ENCODE peak calls at places on chromosomes 11 and 22, in six cellular contexts. A, T, C, N, H and L are unnamed samples.

GRCh38 chr11:41457216-41458014 is 2.0 kb downstream of the LRRC4C start:
- DNase-seq in A (no peak), T (no peak), C (no peak), N (no peak), H (no peak), L (no peak)

GRCh38 chr11:35619754-35620640 is 1.7 kb downstream of the FJX1 start:
- DNase-seq in A (peak), T (no peak), C (peak), N (peak), H (peak), L (peak)

GRCh38 chr11:44264126-44264749 is 45.7 kb downstream of the ALX4 start:
- DNase-seq in A (no peak), T (no peak), C (no peak), N (no peak), H (no peak), L (no peak)

GRCh38 chr11:72293910-72294533 is 50.0 kb upstream of the PHOX2A start:
- DNase-seq in A (no peak), T (no peak), C (no peak), N (no peak), H (no peak), L (no peak)

GRCh38 chr11:63906585-63906984 is 10.4 kb downstream of the RCOR2 start:
- DNase-seq in A (peak), T (no peak), C (no peak), N (peak), H (no peak), L (no peak)

GRCh38 chr11:62676698-62677097 is 2.2 kb downstream of the UBXN1 start:
- DNase-seq in A (no peak), T (no peak), C (no peak), N (no peak), H (no peak), L (no peak)

GRCh38 chr22:40426671-40427070 is 56.3 kb downstream of the SGSM3 start:
- DNase-seq in A (peak), T (no peak), C (no peak), N (no peak), H (peak), L (no peak)

GRCh38 chr11:61082161-61082870 is 20.0 kb upstream of the CD5 start:
- DNase-seq in A (no peak), T (no peak), C (no peak), N (no peak), H (no peak), L (no peak)

GRCh38 chr22:21593406-21594232 is 26.1 kb downstream of the UBE2L3 start:
- DNase-seq in A (no peak), T (no peak), C (no peak), N (peak), H (no peak), L (peak)

GRCh38 chr11:102157219-102157618 is 47.0 kb downstream of the YAP1 start:
- DNase-seq in A (peak), T (no peak), C (no peak), N (no peak), H (peak), L (no peak)

GRCh38 chr11:60717956-60718355 is 6.6 kb upstream of the MS4A18 start:
- DNase-seq in A (no peak), T (no peak), C (no peak), N (no peak), H (no peak), L (no peak)

GRCh38 chr11:125132586-125132985 is 21.2 kb upstream of the TMEM218 start:
- DNase-seq in A (peak), T (no peak), C (no peak), N (no peak), H (no peak), L (no peak)

GRCh38 chr11:92828576-92828975 is 140.9 kb upstream of the MTNR1B start:
- DNase-seq in A (no peak), T (no peak), C (peak), N (peak), H (no peak), L (no peak)

GRCh38 chr11:119404872-119405271 is 18.1 kb downstream of the THY1 start:
- DNase-seq in A (no peak), T (no peak), C (no peak), N (no peak), H (no peak), L (no peak)

GRCh38 chr11:66333896-66334604 is 2.2 kb downstream of the RIN1 start:
- DNase-seq in A (no peak), T (no peak), C (no peak), N (no peak), H (no peak), L (no peak)

GRCh38 chr11:8372641-8373381 is 109.1 kb upstream of the LMO1 start:
- DNase-seq in A (no peak), T (no peak), C (no peak), N (no peak), H (no peak), L (no peak)

GRCh38 chr22:42797021-42797420 is 60.1 kb downstream of the ARFGAP3 start:
- DNase-seq in A (peak), T (no peak), C (no peak), N (no peak), H (no peak), L (no peak)

GRCh38 chr11:27716850-27717249 is 16.6 kb upstream of the BDNF start:
- DNase-seq in A (peak), T (no peak), C (no peak), N (peak), H (peak), L (no peak)

GRCh38 chr11:46390331-46391171 is 1.0 kb downstream of the CHRM4 start:
- DNase-seq in A (no peak), T (no peak), C (no peak), N (no peak), H (peak), L (peak)

GRCh38 chr11:76800466-76801200 is 17.5 kb downstream of the TSKU start:
- DNase-seq in A (no peak), T (no peak), C (no peak), N (no peak), H (no peak), L (peak)

GRCh38 chr11:73361953-73362776 is 14.0 kb upstream of the RELT start:
- DNase-seq in A (no peak), T (peak), C (peak), N (peak), H (no peak), L (peak)

GRCh38 chr11:45590743-45591142 is 74.7 kb downstream of the CHST1 start:
- DNase-seq in A (no peak), T (no peak), C (no peak), N (no peak), H (no peak), L (no peak)

GRCh38 chr11:112620621-112621394 is 340.4 kb upstream of the NCAM1 start:
- DNase-seq in A (no peak), T (no peak), C (no peak), N (peak), H (peak), L (no peak)

GRCh38 chr11:112617089-112617407 is 344.2 kb upstream of the NCAM1 start:
- DNase-seq in A (no peak), T (no peak), C (no peak), N (no peak), H (no peak), L (no peak)

GRCh38 chr11:112616292-112617088 is 344.7 kb upstream of the NCAM1 start:
- DNase-seq in A (no peak), T (no peak), C (no peak), N (peak), H (no peak), L (no peak)

GRCh38 chr11:112619106-112619505 is 342.1 kb upstream of the NCAM1 start:
- DNase-seq in A (no peak), T (no peak), C (no peak), N (no peak), H (no peak), L (no peak)

GRCh38 chr11:112617977-112618829 is 343.0 kb upstream of the NCAM1 start:
- DNase-seq in A (no peak), T (no peak), C (no peak), N (peak), H (no peak), L (no peak)
- H3K23ac ChIP-seq in A (no peak), T (no peak), C (no peak), N (no peak), H (no peak), L (no peak)

DNA sequence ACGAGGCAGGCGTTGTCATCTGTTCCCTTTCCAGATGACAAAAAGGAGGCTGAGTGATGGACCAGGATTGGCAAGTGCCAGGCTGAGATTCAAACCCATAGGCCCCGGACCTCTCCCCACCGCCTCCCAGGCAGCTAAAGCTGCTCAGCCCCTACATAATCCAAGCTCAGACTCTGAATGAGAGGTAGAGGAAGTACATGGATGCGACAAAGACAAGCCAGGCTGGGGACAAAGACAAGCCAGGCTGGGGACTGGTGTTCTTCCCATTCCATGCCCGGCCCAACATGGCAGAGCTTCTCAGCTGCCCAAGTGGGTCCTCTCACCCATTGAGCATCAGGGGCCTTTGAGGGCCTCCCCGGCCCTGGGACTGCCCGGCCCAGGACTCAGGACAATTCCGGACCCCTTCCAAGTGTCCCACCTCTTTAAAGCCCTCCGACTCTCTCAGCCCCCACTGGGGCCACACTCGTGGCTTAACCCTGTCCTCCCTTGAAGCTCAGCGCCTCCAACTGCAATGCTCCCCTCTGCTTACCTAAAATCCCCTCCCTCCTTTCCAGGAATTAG is 4.8 kb downstream of the MFNG start:
- DNase-seq in A (no peak), T (no peak), C (no peak), N (no peak), H (no peak), L (no peak)
- H2BK15ac ChIP-seq in A (no peak), T (no peak), C (no peak), N (no peak), H (no peak), L (no peak)

DNA sequence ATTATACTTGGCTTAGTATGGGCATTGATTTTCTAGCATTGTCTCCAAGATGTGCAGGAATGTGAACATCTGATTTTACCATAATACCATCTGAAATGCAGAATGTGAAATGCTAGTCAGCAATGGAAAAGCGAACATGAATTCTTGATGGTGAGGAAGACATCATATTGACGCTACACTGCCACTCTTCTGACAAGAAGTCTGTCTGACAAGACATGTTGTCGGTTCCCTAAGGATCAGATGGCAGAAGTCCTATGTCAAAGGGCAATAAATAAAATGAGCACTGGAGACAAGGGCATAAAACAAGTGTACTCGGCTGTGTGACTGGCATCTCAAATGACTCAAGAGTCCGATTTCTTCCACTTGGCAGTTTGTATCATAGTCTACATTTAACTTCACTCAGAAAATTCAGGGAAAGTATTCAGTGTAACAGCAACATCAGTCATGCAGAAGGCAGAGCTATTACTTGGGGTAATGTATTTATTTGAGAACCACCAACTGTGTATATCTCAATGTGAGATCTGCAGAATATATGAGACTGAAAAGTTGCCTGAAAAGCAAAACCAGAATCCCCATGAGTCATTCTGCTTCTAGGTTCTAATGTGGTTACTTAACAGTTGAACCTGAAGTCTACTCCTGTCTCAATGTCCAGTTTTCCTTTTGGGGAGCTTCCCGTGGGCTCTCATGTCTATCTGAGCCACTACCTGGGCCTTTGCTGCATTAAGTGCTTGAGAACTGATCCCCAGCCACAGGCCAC is 51.5 kb downstream of the SLC17A6 start:
- DNase-seq in A (no peak), T (no peak), C (no peak), N (no peak), H (no peak), L (no peak)
- H3K23ac ChIP-seq in A (no peak), T (no peak), C (no peak), N (no peak), H (no peak), L (no peak)

DNA sequence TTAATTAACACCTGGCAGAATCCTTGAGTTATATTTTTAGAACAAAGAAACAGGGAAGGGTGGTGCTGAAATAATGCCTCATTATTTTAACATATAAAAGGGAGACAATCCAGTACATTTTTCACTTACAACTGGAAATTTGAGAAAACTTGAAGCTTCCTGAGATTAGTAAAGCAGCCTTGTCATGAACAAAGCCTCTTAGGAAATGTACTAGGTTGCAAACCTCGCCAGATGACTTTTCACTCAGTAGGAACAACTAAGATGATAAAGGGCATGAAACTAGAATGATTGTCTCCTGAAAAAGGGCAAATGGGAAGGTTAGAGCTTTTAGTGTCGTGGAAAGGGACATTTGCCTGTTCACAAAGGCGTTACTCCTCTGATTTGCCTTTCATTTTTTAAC is 289.6 kb downstream of the ETS1 start:
- DNase-seq in A (no peak), T (no peak), C (no peak), N (no peak), H (peak), L (no peak)
- H2BK15ac ChIP-seq in A (no peak), T (no peak), C (no peak), N (no peak), H (no peak), L (no peak)